ENCODE peak calls at places on chromosome 14, in eight cellular contexts. V is Calu3, J is prostate gland, U is fibroblast of the aortic adventitia, Z is glutamatergic neuron, T is HCT116, R is breast epithelium, Q is foreskin fibroblast. X is an unnamed sample.

GRCh38 chr14:83379371-83379770 is 1845.7 kb upstream of the SEL1L start:
- DNase-seq in V (no peak), J (no peak), U (no peak), Z (no peak), T (no peak), R (no peak), Q (peak), X (no peak)

GRCh38 chr14:99899578-99900178 is 106.5 kb downstream of the EML1 start:
- DNase-seq in V (no peak), J (no peak), U (peak), Z (no peak), T (peak), R (no peak), Q (peak), X (no peak)

GRCh38 chr14:65261425-65261920 is 151.1 kb upstream of the FUT8 start:
- DNase-seq in V (no peak), J (no peak), U (peak), Z (no peak), T (no peak), R (no peak), Q (peak), X (no peak)

GRCh38 chr14:73686901-73687300 is 27.3 kb downstream of the PNMA1 start:
- DNase-seq in V (no peak), J (no peak), U (no peak), Z (no peak), T (no peak), R (no peak), Q (no peak), X (no peak)

GRCh38 chr14:99968156-99968920 is 96.9 kb upstream of the EVL start:
- DNase-seq in V (no peak), J (no peak), U (peak), Z (no peak), T (no peak), R (no peak), Q (peak), X (no peak)

GRCh38 chr14:50018236-50019210 is 97.8 kb downstream of the VCPKMT start:
- DNase-seq in V (peak), J (peak), U (peak), Z (no peak), T (no peak), R (no peak), Q (peak), X (no peak)

GRCh38 chr14:103416916-103417315 is 31.7 kb downstream of the MARK3 start:
- DNase-seq in V (no peak), J (no peak), U (no peak), Z (no peak), T (no peak), R (no peak), Q (no peak), X (no peak)

GRCh38 chr14:95389471-95390011 is 69.8 kb upstream of the CLMN start:
- DNase-seq in V (no peak), J (no peak), U (no peak), Z (no peak), T (no peak), R (peak), Q (peak), X (no peak)

GRCh38 chr14:96762650-96763049 is 34.5 kb upstream of the VRK1 start:
- DNase-seq in V (peak), J (no peak), U (peak), Z (no peak), T (peak), R (no peak), Q (peak), X (no peak)

GRCh38 chr14:99724196-99724891 is 40.2 kb downstream of the CYP46A1 start:
- DNase-seq in V (no peak), J (no peak), U (no peak), Z (no peak), T (no peak), R (peak), Q (no peak), X (no peak)

GRCh38 chr14:65501328-65501727 is 88.8 kb downstream of the FUT8 start:
- DNase-seq in V (no peak), J (no peak), U (no peak), Z (no peak), T (no peak), R (no peak), Q (peak), X (no peak)

GRCh38 chr14:104082807-104083206 is 2.7 kb upstream of the ASPG start:
- DNase-seq in V (no peak), J (peak), U (no peak), Z (no peak), T (no peak), R (peak), Q (no peak), X (no peak)

GRCh38 chr14:96797943-96798349 is 764 bp downstream of the VRK1 start:
- DNase-seq in V (no peak), J (no peak), U (no peak), Z (peak), T (no peak), R (no peak), Q (peak), X (no peak)

GRCh38 chr14:101843665-101844064 is 82.2 kb downstream of the PPP2R5C start:
- DNase-seq in V (peak), J (no peak), U (no peak), Z (no peak), T (no peak), R (no peak), Q (peak), X (no peak)
- TF ChIP-seq CTCF in V (no peak), J (peak), U (peak), Z (peak), T (peak), R (peak), Q (peak), X (no peak)

GRCh38 chr14:77301103-77301502 is 19.6 kb downstream of the POMT2 start:
- DNase-seq in V (peak), J (peak), U (peak), Z (peak), T (peak), R (peak), Q (peak), X (no peak)

GRCh38 chr14:77303417-77304156 is 17.1 kb downstream of the POMT2 start:
- DNase-seq in V (peak), J (no peak), U (peak), Z (no peak), T (peak), R (peak), Q (peak), X (no peak)

GRCh38 chr14:77299776-77300175 is 20.9 kb downstream of the POMT2 start:
- DNase-seq in V (no peak), J (no peak), U (no peak), Z (no peak), T (no peak), R (no peak), Q (no peak), X (no peak)

GRCh38 chr14:77305696-77306095 is 15.0 kb downstream of the POMT2 start:
- DNase-seq in V (no peak), J (no peak), U (no peak), Z (no peak), T (no peak), R (no peak), Q (no peak), X (no peak)

GRCh38 chr14:77302926-77303325 is 17.8 kb downstream of the POMT2 start:
- DNase-seq in V (peak), J (no peak), U (peak), Z (no peak), T (peak), R (no peak), Q (peak), X (no peak)
- TF ChIP-seq CTCF in V (no peak), J (no peak), U (no peak), Z (no peak), T (no peak), R (no peak), Q (no peak), X (no peak)

GRCh38 chr14:24804813-24805212 is 170.8 kb upstream of the GZMB start:
- DNase-seq in V (no peak), J (no peak), U (no peak), Z (no peak), T (no peak), R (no peak), Q (no peak), X (no peak)

GRCh38 chr14:24806061-24806678 is 172.2 kb upstream of the GZMB start:
- DNase-seq in V (peak), J (peak), U (peak), Z (peak), T (no peak), R (peak), Q (peak), X (peak)

GRCh38 chr14:24802236-24802635 is 168.2 kb upstream of the GZMB start:
- DNase-seq in V (no peak), J (no peak), U (no peak), Z (no peak), T (no peak), R (no peak), Q (no peak), X (no peak)

GRCh38 chr14:24801024-24801423 is 167.0 kb upstream of the GZMB start:
- DNase-seq in V (no peak), J (no peak), U (no peak), Z (no peak), T (no peak), R (no peak), Q (no peak), X (no peak)

DNA sequence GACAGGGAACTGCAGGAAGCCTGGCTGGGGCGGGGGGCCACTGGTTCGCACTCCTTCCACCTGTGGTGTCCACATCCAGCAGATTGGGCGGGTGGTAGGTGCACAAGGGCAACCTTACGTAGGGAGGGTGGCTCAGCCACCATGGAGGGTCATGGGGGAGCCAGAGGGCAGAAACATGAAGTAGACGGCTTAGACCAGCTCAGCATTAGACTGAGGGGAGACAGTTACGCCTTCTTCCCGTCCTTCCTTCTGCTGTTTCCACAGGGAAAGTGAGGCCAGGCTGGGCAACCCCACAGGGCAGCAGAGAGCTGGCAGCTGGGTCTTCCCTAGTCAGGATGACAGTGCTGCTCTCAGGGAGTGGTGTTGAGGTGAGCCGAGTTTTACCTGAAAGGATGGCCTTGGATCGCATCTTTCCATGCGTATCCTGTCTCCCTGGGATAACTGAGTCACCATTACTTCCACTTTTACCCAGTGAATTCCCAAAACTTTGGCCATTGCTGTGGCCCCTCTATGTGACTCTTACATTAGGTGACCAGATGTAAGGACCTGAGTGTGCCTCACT is 170.0 kb upstream of the GZMB start:
- DNase-seq in V (no peak), J (no peak), U (no peak), Z (no peak), T (no peak), R (no peak), Q (no peak), X (no peak)
- TF ChIP-seq CTCF in V (no peak), J (no peak), U (no peak), Z (no peak), T (no peak), R (no peak), Q (no peak), X (no peak)

GRCh38 chr14:74843653-74844052 is 32.3 kb downstream of the PROX2 start:
- DNase-seq in V (no peak), J (no peak), U (peak), Z (no peak), T (no peak), R (no peak), Q (peak), X (no peak)
- TF ChIP-seq CTCF in V (no peak), J (no peak), U (peak), Z (no peak), T (no peak), R (no peak), Q (peak), X (no peak)

DNA sequence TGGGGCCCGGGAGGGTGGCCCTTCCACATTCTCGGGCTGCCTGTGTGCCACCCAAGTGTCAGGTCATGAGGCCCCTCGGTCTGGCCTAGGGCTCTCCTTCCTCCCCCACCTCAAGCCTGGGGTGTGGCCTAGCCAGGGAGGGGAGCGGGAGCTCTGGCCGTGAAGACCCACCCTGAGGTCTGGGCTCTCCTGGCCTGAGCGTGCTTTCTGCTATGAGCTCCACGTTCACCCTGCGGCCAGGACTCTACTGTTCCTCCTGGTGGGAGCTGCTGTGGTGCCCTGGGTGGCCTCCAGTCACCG is 12.0 kb downstream of the PACS2 start:
- DNase-seq in V (no peak), J (no peak), U (no peak), Z (peak), T (no peak), R (no peak), Q (no peak), X (no peak)
- TF ChIP-seq CTCF in V (no peak), J (no peak), U (no peak), Z (no peak), T (no peak), R (no peak), Q (no peak), X (no peak)

GRCh38 chr14:84409435-84409834 is 1120.5 kb upstream of the FLRT2 start:
- DNase-seq in V (no peak), J (no peak), U (no peak), Z (no peak), T (no peak), R (no peak), Q (peak), X (no peak)
- TF ChIP-seq CTCF in V (no peak), J (no peak), U (no peak), Z (no peak), T (no peak), R (no peak), Q (no peak), X (no peak)

GRCh38 chr14:81265641-81266169 is 44.9 kb upstream of the GTF2A1 start:
- DNase-seq in V (no peak), J (no peak), U (no peak), Z (no peak), T (no peak), R (no peak), Q (no peak), X (no peak)

GRCh38 chr14:81264011-81264410 is 43.3 kb upstream of the GTF2A1 start:
- DNase-seq in V (no peak), J (no peak), U (no peak), Z (no peak), T (no peak), R (no peak), Q (no peak), X (no peak)

GRCh38 chr14:81269100-81269978 is 48.6 kb upstream of the GTF2A1 start:
- DNase-seq in V (peak), J (peak), U (peak), Z (no peak), T (peak), R (no peak), Q (peak), X (no peak)

GRCh38 chr14:81269979-81270375 is 49.2 kb upstream of the GTF2A1 start:
- DNase-seq in V (no peak), J (no peak), U (no peak), Z (no peak), T (no peak), R (no peak), Q (no peak), X (no peak)

DNA sequence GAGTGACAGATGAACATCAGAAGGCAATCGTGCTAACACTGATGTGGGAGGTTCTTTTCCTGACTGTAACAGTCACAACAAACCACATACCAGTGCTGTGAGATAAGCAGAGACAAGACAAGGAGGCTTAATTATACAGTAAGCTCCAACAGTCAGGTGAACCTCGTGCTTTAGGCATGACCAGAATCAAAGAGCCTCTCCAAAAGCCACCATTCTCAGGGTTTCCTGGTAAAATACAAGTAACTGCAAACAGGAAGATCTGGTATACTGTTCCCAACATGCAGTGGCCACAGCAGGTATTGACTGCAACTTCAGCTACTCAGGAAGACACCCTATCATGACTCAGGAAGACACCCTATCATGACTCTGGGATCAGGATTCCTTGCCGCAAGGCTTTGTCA is 47.3 kb upstream of the GTF2A1 start:
- DNase-seq in V (no peak), J (no peak), U (no peak), Z (no peak), T (no peak), R (no peak), Q (peak), X (no peak)
- TF ChIP-seq CTCF in V (no peak), J (no peak), U (no peak), Z (no peak), T (peak), R (no peak), Q (no peak), X (no peak)

GRCh38 chr14:70096866-70097265 is 91.9 kb downstream of the SLC8A3 start:
- DNase-seq in V (no peak), J (no peak), U (no peak), Z (peak), T (no peak), R (no peak), Q (peak), X (no peak)
- TF ChIP-seq CTCF in V (no peak), J (peak), U (peak), Z (peak), T (peak), R (no peak), Q (no peak), X (no peak)

GRCh38 chr14:28695109-28695508 is 71.5 kb upstream of the FOXG1 start:
- DNase-seq in V (no peak), J (no peak), U (no peak), Z (no peak), T (no peak), R (no peak), Q (no peak), X (no peak)

GRCh38 chr14:28690029-28690683 is 76.4 kb upstream of the FOXG1 start:
- DNase-seq in V (no peak), J (no peak), U (no peak), Z (no peak), T (no peak), R (no peak), Q (no peak), X (no peak)
- TF ChIP-seq CTCF in V (no peak), J (no peak), U (no peak), Z (no peak), T (no peak), R (no peak), Q (no peak), X (no peak)

GRCh38 chr14:32249780-32250179 is 46.7 kb upstream of the RNU6-8 start:
- DNase-seq in V (no peak), J (no peak), U (no peak), Z (no peak), T (no peak), R (no peak), Q (no peak), X (no peak)

GRCh38 chr14:32246751-32247150 is 43.7 kb upstream of the RNU6-8 start:
- DNase-seq in V (no peak), J (no peak), U (no peak), Z (no peak), T (no peak), R (no peak), Q (no peak), X (no peak)

GRCh38 chr14:32244404-32244803 is 41.3 kb upstream of the RNU6-8 start:
- DNase-seq in V (no peak), J (no peak), U (no peak), Z (no peak), T (no peak), R (no peak), Q (peak), X (no peak)
- TF ChIP-seq CTCF in V (no peak), J (no peak), U (no peak), Z (no peak), T (peak), R (no peak), Q (peak), X (no peak)